ENCODE peak calls at places on chromosomes 4 and X, in nine cellular contexts. S is CD8-positive, alpha-beta memory T cell; T is esophagus squamous epithelium; Y is T-helper 1 cell; L is GM23338; V is COR-L47; D is lung microvascular endothelial cell; M is stimulated activated CD4-positive, alpha-beta T cell treated with anti-CD3 and anti-CD28 coated beads, Interleukin-12 subunit alpha, Interleukin-12 subunit beta, amount 100 ng/mL, for 24 hours; A is substantia nigra. W is an unnamed sample.

GRCh38 chr4:184397516-184398163 is 76.7 kb downstream of the IRF2 start:
- DNase-seq in S (no peak), T (no peak), Y (no peak), L (no peak), V (no peak), D (no peak), M (no peak), A (peak), W (no peak)

GRCh38 chr4:84403656-84404055 is 95.4 kb downstream of the NKX6-1 start:
- DNase-seq in S (no peak), T (no peak), Y (no peak), L (no peak), V (no peak), D (no peak), M (no peak), A (no peak), W (no peak)

GRCh38 chrX:48698306-48698705 is 1.8 kb downstream of the SUV39H1 start:
- DNase-seq in S (no peak), T (no peak), Y (no peak), L (peak), V (no peak), D (no peak), M (no peak), A (no peak), W (no peak)

GRCh38 chr4:175411251-175411650 is 400.8 kb downstream of the GPM6A start:
- DNase-seq in S (no peak), T (no peak), Y (no peak), L (no peak), V (no peak), D (no peak), M (no peak), A (no peak), W (no peak)

GRCh38 chr4:80538276-80538926 is 202.9 kb downstream of the CFAP299 start:
- DNase-seq in S (no peak), T (no peak), Y (no peak), L (no peak), V (no peak), D (no peak), M (no peak), A (no peak), W (no peak)

GRCh38 chr4:76765473-76766183 is 132.3 kb downstream of the SOWAHB start:
- DNase-seq in S (no peak), T (no peak), Y (peak), L (no peak), V (no peak), D (no peak), M (no peak), A (no peak), W (no peak)

GRCh38 chr4:89489338-89489771 is 181.8 kb upstream of the GPRIN3 start:
- DNase-seq in S (no peak), T (no peak), Y (no peak), L (peak), V (no peak), D (peak), M (no peak), A (no peak), W (no peak)

GRCh38 chr4:769511-769910 is 56.4 kb downstream of the CPLX1 start:
- DNase-seq in S (no peak), T (no peak), Y (no peak), L (no peak), V (no peak), D (no peak), M (no peak), A (no peak), W (no peak)

GRCh38 chrX:13996650-13997049 is 33.0 kb downstream of the GEMIN8 start:
- DNase-seq in S (no peak), T (no peak), Y (no peak), L (no peak), V (no peak), D (no peak), M (no peak), A (peak), W (no peak)

W was measured in memory B cell.